ENCODE peak calls at places on chromosomes 1 and 21, in six cellular contexts. One of them, this sample, is unnamed.

GRCh38 chr1:15388201-15388880 is 21.3 kb upstream of the EFHD2 start:
- DNase-seq in lower lobe of right lung: no peak
- DNase-seq in iPS DF 6.9: no peak
- DNase-seq in tibial artery: no peak
- DNase-seq in astrocyte: no peak
- DNase-seq in naive thymus-derived CD4-positive, alpha-beta T cell: no peak
- DNase-seq in this sample: no peak

GRCh38 chr1:23392125-23392855 is 22.7 kb upstream of the ZNF436 start:
- DNase-seq in tibial artery: no peak
- DNase-seq in lower lobe of right lung: no peak
- DNase-seq in iPS DF 6.9: no peak
- DNase-seq in astrocyte: no peak
- DNase-seq in naive thymus-derived CD4-positive, alpha-beta T cell: no peak
- DNase-seq in this sample: no peak

GRCh38 chr1:16248603-16249534 is 11.9 kb upstream of the CPLANE2 start:
- DNase-seq in astrocyte: peak; percentile 81
- DNase-seq in iPS DF 6.9: no peak
- DNase-seq in tibial artery: peak; percentile 96
- DNase-seq in lower lobe of right lung: peak; percentile 84
- DNase-seq in naive thymus-derived CD4-positive, alpha-beta T cell: no peak
- DNase-seq in this sample: no peak

GRCh38 chr21:34154878-34155277 is 81.5 kb downstream of the MRPS6 start:
- DNase-seq in astrocyte: no peak
- DNase-seq in tibial artery: no peak
- DNase-seq in lower lobe of right lung: no peak
- DNase-seq in iPS DF 6.9: no peak
- DNase-seq in naive thymus-derived CD4-positive, alpha-beta T cell: peak; percentile 22
- DNase-seq in this sample: no peak

GRCh38 chr1:187396226-187396625 is 567.5 kb downstream of the PLA2G4A start:
- DNase-seq in astrocyte: peak; percentile 26
- DNase-seq in naive thymus-derived CD4-positive, alpha-beta T cell: no peak
- DNase-seq in iPS DF 6.9: no peak
- DNase-seq in tibial artery: no peak
- DNase-seq in lower lobe of right lung: no peak
- DNase-seq in this sample: no peak

GRCh38 chr1:156136970-156137483 is 16.4 kb upstream of the SEMA4A start:
- DNase-seq in tibial artery: no peak
- DNase-seq in iPS DF 6.9: no peak
- DNase-seq in naive thymus-derived CD4-positive, alpha-beta T cell: no peak
- DNase-seq in astrocyte: no peak
- DNase-seq in lower lobe of right lung: no peak
- DNase-seq in this sample: no peak

GRCh38 chr1:211643324-211644212 is 31.9 kb downstream of the NEK2 start:
- DNase-seq in tibial artery: peak; percentile 41
- DNase-seq in naive thymus-derived CD4-positive, alpha-beta T cell: peak; percentile 52
- DNase-seq in lower lobe of right lung: peak; percentile 67
- DNase-seq in iPS DF 6.9: no peak
- DNase-seq in astrocyte: no peak
- DNase-seq in this sample: peak; percentile 11

GRCh38 chr1:87739141-87739540 is 410.5 kb downstream of the LMO4 start:
- DNase-seq in naive thymus-derived CD4-positive, alpha-beta T cell: no peak
- DNase-seq in tibial artery: no peak
- DNase-seq in lower lobe of right lung: no peak
- DNase-seq in astrocyte: no peak
- DNase-seq in iPS DF 6.9: no peak
- DNase-seq in this sample: no peak

GRCh38 chr21:44572959-44573583 is 458 bp upstream of the KRTAP10-4 start:
- DNase-seq in tibial artery: no peak
- DNase-seq in astrocyte: peak; percentile 10
- DNase-seq in lower lobe of right lung: peak; percentile 13
- DNase-seq in iPS DF 6.9: no peak
- DNase-seq in naive thymus-derived CD4-positive, alpha-beta T cell: no peak
- DNase-seq in this sample: no peak

GRCh38 chr1:47738560-47739182 is 258.5 kb downstream of the TRABD2B start:
- DNase-seq in lower lobe of right lung: no peak
- DNase-seq in astrocyte: peak; percentile 10
- DNase-seq in iPS DF 6.9: no peak
- DNase-seq in naive thymus-derived CD4-positive, alpha-beta T cell: no peak
- DNase-seq in tibial artery: no peak
- DNase-seq in this sample: no peak

GRCh38 chr1:15728937-15729657 is 7.0 kb upstream of the SLC25A34 start:
- DNase-seq in iPS DF 6.9: no peak
- DNase-seq in naive thymus-derived CD4-positive, alpha-beta T cell: no peak
- DNase-seq in astrocyte: no peak
- DNase-seq in tibial artery: no peak
- DNase-seq in lower lobe of right lung: no peak
- DNase-seq in this sample: no peak

GRCh38 chr1:98210064-98210463 is 289.2 kb upstream of the DPYD start:
- DNase-seq in lower lobe of right lung: no peak
- DNase-seq in iPS DF 6.9: no peak
- DNase-seq in tibial artery: no peak
- DNase-seq in astrocyte: peak; percentile 99
- DNase-seq in naive thymus-derived CD4-positive, alpha-beta T cell: no peak
- DNase-seq in this sample: no peak

GRCh38 chr1:155241069-155241679 is 14.1 kb downstream of the ENTREP3 start:
- DNase-seq in naive thymus-derived CD4-positive, alpha-beta T cell: peak; percentile 66
- DNase-seq in tibial artery: peak; percentile 80
- DNase-seq in astrocyte: peak; percentile 55
- DNase-seq in lower lobe of right lung: no peak
- DNase-seq in iPS DF 6.9: no peak
- DNase-seq in this sample: peak; percentile 73

GRCh38 chr1:61157420-61157987 is 75.1 kb downstream of the NFIA start:
- DNase-seq in lower lobe of right lung: no peak
- DNase-seq in astrocyte: peak; percentile 95
- DNase-seq in naive thymus-derived CD4-positive, alpha-beta T cell: no peak
- DNase-seq in tibial artery: no peak
- DNase-seq in iPS DF 6.9: no peak
- DNase-seq in this sample: no peak

GRCh38 chr1:29933110-29933509 is 696.8 kb downstream of the PTPRU start:
- DNase-seq in naive thymus-derived CD4-positive, alpha-beta T cell: no peak
- DNase-seq in lower lobe of right lung: no peak
- DNase-seq in iPS DF 6.9: no peak
- DNase-seq in astrocyte: no peak
- DNase-seq in tibial artery: no peak
- DNase-seq in this sample: no peak

GRCh38 chr1:172630060-172630818 is 28.7 kb upstream of the FASLG start:
- DNase-seq in lower lobe of right lung: no peak
- DNase-seq in naive thymus-derived CD4-positive, alpha-beta T cell: no peak
- DNase-seq in astrocyte: no peak
- DNase-seq in tibial artery: no peak
- DNase-seq in iPS DF 6.9: no peak
- DNase-seq in this sample: no peak

GRCh38 chr1:192974701-192975100 is 84.5 kb downstream of the UCHL5 start:
- DNase-seq in astrocyte: peak; percentile 39
- DNase-seq in naive thymus-derived CD4-positive, alpha-beta T cell: no peak
- DNase-seq in iPS DF 6.9: no peak
- DNase-seq in lower lobe of right lung: no peak
- DNase-seq in tibial artery: no peak
- DNase-seq in this sample: no peak

GRCh38 chr1:205458777-205459566 is 3.1 kb upstream of the BLACAT1 start:
- DNase-seq in iPS DF 6.9: no peak
- DNase-seq in astrocyte: peak; percentile 44
- DNase-seq in tibial artery: no peak
- DNase-seq in lower lobe of right lung: no peak
- DNase-seq in naive thymus-derived CD4-positive, alpha-beta T cell: peak; percentile 25
- DNase-seq in this sample: peak; percentile 34

GRCh38 chr1:90718411-90719320 is 1.6 kb upstream of the BARHL2 start:
- DNase-seq in lower lobe of right lung: no peak
- DNase-seq in iPS DF 6.9: no peak
- DNase-seq in naive thymus-derived CD4-positive, alpha-beta T cell: no peak
- DNase-seq in astrocyte: no peak
- DNase-seq in tibial artery: no peak
- DNase-seq in this sample: no peak

GRCh38 chr1:86263101-86263500 is 106.5 kb upstream of the COL24A1 start:
- DNase-seq in naive thymus-derived CD4-positive, alpha-beta T cell: no peak
- DNase-seq in tibial artery: no peak
- DNase-seq in lower lobe of right lung: no peak
- DNase-seq in iPS DF 6.9: no peak
- DNase-seq in astrocyte: no peak
- DNase-seq in this sample: no peak

GRCh38 chr1:212037900-212038299 is 2.4 kb downstream of the DTL start:
- DNase-seq in tibial artery: no peak
- DNase-seq in astrocyte: no peak
- DNase-seq in naive thymus-derived CD4-positive, alpha-beta T cell: no peak
- DNase-seq in lower lobe of right lung: no peak
- DNase-seq in iPS DF 6.9: no peak
- DNase-seq in this sample: no peak

GRCh38 chr1:228007801-228008341 is 1.1 kb downstream of the WNT3A start:
- DNase-seq in naive thymus-derived CD4-positive, alpha-beta T cell: no peak
- DNase-seq in astrocyte: no peak
- DNase-seq in tibial artery: no peak
- DNase-seq in lower lobe of right lung: no peak
- DNase-seq in iPS DF 6.9: no peak
- DNase-seq in this sample: no peak

GRCh38 chr1:63014267-63014666 is 230.3 kb downstream of the ATG4C start:
- DNase-seq in tibial artery: no peak
- DNase-seq in iPS DF 6.9: no peak
- DNase-seq in lower lobe of right lung: no peak
- DNase-seq in astrocyte: no peak
- DNase-seq in naive thymus-derived CD4-positive, alpha-beta T cell: no peak
- DNase-seq in this sample: no peak

GRCh38 chr1:222326004-222326709 is 221.7 kb downstream of the HHIPL2 start:
- DNase-seq in lower lobe of right lung: no peak
- DNase-seq in iPS DF 6.9: no peak
- DNase-seq in tibial artery: no peak
- DNase-seq in naive thymus-derived CD4-positive, alpha-beta T cell: no peak
- DNase-seq in astrocyte: no peak
- DNase-seq in this sample: no peak
- H3K4me1 ChIP-seq in lower lobe of right lung: no peaks in the 10 kb centered on the region
- H3K4me1 ChIP-seq in iPS DF 6.9: no peaks in the 10 kb centered on the region
- H3K4me1 ChIP-seq in tibial artery: no peaks in the 10 kb centered on the region
- H3K4me1 ChIP-seq in naive thymus-derived CD4-positive, alpha-beta T cell: no peaks in the 10 kb centered on the region
- H3K4me1 ChIP-seq in astrocyte: no peaks in the 10 kb centered on the region
- H3K4me1 ChIP-seq in this sample: no peaks in the 10 kb centered on the region

GRCh38 chr1:37761416-37762095 is 3.4 kb downstream of the EPHA10 start:
- DNase-seq in naive thymus-derived CD4-positive, alpha-beta T cell: no peak
- DNase-seq in astrocyte: no peak
- DNase-seq in tibial artery: no peak
- DNase-seq in lower lobe of right lung: no peak
- DNase-seq in iPS DF 6.9: no peak
- DNase-seq in this sample: no peak
- H3K4me3 ChIP-seq in naive thymus-derived CD4-positive, alpha-beta T cell: no peak overlapping the region
- H3K4me3 ChIP-seq in astrocyte: no peak overlapping the region
- H3K4me3 ChIP-seq in tibial artery: no peak overlapping the region
- H3K4me3 ChIP-seq in lower lobe of right lung: no peak overlapping the region
- H3K4me3 ChIP-seq in iPS DF 6.9: no peak overlapping the region
- H3K4me3 ChIP-seq in this sample: no peak overlapping the region

GRCh38 chr1:147504801-147505303 is 36.4 kb upstream of the BCL9 start:
- DNase-seq in naive thymus-derived CD4-positive, alpha-beta T cell: no peak
- DNase-seq in tibial artery: no peak
- DNase-seq in astrocyte: peak; percentile 49
- DNase-seq in lower lobe of right lung: no peak
- DNase-seq in iPS DF 6.9: peak; percentile 74
- DNase-seq in this sample: no peak
- H3K4me1 ChIP-seq in naive thymus-derived CD4-positive, alpha-beta T cell: no peaks in the 10 kb centered on the region
- H3K4me1 ChIP-seq in tibial artery: no peaks in the 10 kb centered on the region
- H3K4me1 ChIP-seq in astrocyte: peaks cover 10% of the 10 kb centered on the region
- H3K4me1 ChIP-seq in lower lobe of right lung: no peaks in the 10 kb centered on the region
- H3K4me1 ChIP-seq in iPS DF 6.9: peaks cover 3% of the 10 kb centered on the region
- H3K4me1 ChIP-seq in this sample: no peaks in the 10 kb centered on the region

GRCh38 chr1:150282558-150282958 is 204 bp downstream of the CIART start:
- DNase-seq in astrocyte: no peak
- DNase-seq in iPS DF 6.9: no peak
- DNase-seq in tibial artery: peak; percentile 45
- DNase-seq in lower lobe of right lung: peak; percentile 69
- DNase-seq in naive thymus-derived CD4-positive, alpha-beta T cell: no peak
- DNase-seq in this sample: no peak

GRCh38 chr1:150281221-150281757 is 1.1 kb upstream of the CIART start:
- DNase-seq in tibial artery: peak; percentile 83
- DNase-seq in astrocyte: peak; percentile 49
- DNase-seq in lower lobe of right lung: peak; percentile 80
- DNase-seq in iPS DF 6.9: no peak
- DNase-seq in naive thymus-derived CD4-positive, alpha-beta T cell: no peak
- DNase-seq in this sample: peak; percentile 54

GRCh38 chr1:150281758-150282557 is at the start of gene CIART:
- DNase-seq in iPS DF 6.9: peak; percentile 98
- DNase-seq in naive thymus-derived CD4-positive, alpha-beta T cell: peak; percentile 71
- DNase-seq in tibial artery: peak; percentile 99
- DNase-seq in astrocyte: peak; percentile 99
- DNase-seq in lower lobe of right lung: peak; percentile 95
- DNase-seq in this sample: peak; percentile 88

GRCh38 chr1:150280138-150280707 is 2.1 kb upstream of the CIART start:
- DNase-seq in tibial artery: no peak
- DNase-seq in iPS DF 6.9: no peak
- DNase-seq in naive thymus-derived CD4-positive, alpha-beta T cell: no peak
- DNase-seq in astrocyte: no peak
- DNase-seq in lower lobe of right lung: no peak
- DNase-seq in this sample: no peak

DNA sequence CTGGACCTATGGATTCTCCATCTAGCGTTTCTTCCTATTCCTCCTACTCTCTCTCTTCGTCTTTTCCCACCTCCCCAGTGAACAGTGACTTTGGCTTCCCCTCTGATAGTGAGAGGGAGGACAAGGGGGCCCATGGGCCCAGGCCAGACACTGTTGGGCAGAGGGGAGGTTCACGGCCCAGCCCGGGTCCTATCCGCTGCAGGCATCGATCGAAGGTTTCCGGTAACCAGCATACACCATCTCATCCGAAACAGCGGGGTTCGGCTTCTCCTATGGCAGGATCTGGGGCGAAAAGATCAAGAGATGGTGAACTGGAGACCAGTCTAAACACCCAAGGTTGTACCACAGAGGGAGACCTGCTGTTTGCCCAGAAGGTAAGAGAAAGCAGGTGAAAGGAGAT is 906 bp downstream of the CIART start:
- DNase-seq in lower lobe of right lung: no peak
- DNase-seq in astrocyte: no peak
- DNase-seq in iPS DF 6.9: no peak
- DNase-seq in tibial artery: no peak
- DNase-seq in naive thymus-derived CD4-positive, alpha-beta T cell: no peak
- DNase-seq in this sample: no peak
- H3K4me3 ChIP-seq in lower lobe of right lung: peak overlapping the region; percentile 57
- H3K4me3 ChIP-seq in astrocyte: peak overlapping the region; percentile 74
- H3K4me3 ChIP-seq in iPS DF 6.9: peak overlapping the region; percentile 7
- H3K4me3 ChIP-seq in tibial artery: peak overlapping the region; percentile 53
- H3K4me3 ChIP-seq in naive thymus-derived CD4-positive, alpha-beta T cell: no peak overlapping the region
- H3K4me3 ChIP-seq in this sample: no peak overlapping the region

GRCh38 chr1:3171761-3172160 is 102.8 kb downstream of the PRDM16 start:
- DNase-seq in iPS DF 6.9: no peak
- DNase-seq in astrocyte: no peak
- DNase-seq in tibial artery: no peak
- DNase-seq in lower lobe of right lung: no peak
- DNase-seq in naive thymus-derived CD4-positive, alpha-beta T cell: no peak
- DNase-seq in this sample: no peak

GRCh38 chr1:3172431-3173112 is 103.6 kb downstream of the PRDM16 start:
- DNase-seq in lower lobe of right lung: no peak
- DNase-seq in iPS DF 6.9: no peak
- DNase-seq in naive thymus-derived CD4-positive, alpha-beta T cell: no peak
- DNase-seq in astrocyte: no peak
- DNase-seq in tibial artery: no peak
- DNase-seq in this sample: no peak

GRCh38 chr1:3174487-3175247 is 105.7 kb downstream of the PRDM16 start:
- DNase-seq in lower lobe of right lung: peak; percentile 81
- DNase-seq in tibial artery: peak; percentile 87
- DNase-seq in astrocyte: peak; percentile 44
- DNase-seq in naive thymus-derived CD4-positive, alpha-beta T cell: no peak
- DNase-seq in iPS DF 6.9: no peak
- DNase-seq in this sample: no peak

GRCh38 chr1:3175486-3175885 is 106.5 kb downstream of the PRDM16 start:
- DNase-seq in lower lobe of right lung: no peak
- DNase-seq in tibial artery: no peak
- DNase-seq in iPS DF 6.9: no peak
- DNase-seq in naive thymus-derived CD4-positive, alpha-beta T cell: no peak
- DNase-seq in astrocyte: no peak
- DNase-seq in this sample: no peak

GRCh38 chr1:3173113-3173745 is 104.2 kb downstream of the PRDM16 start:
- DNase-seq in naive thymus-derived CD4-positive, alpha-beta T cell: no peak
- DNase-seq in astrocyte: no peak
- DNase-seq in iPS DF 6.9: no peak
- DNase-seq in tibial artery: no peak
- DNase-seq in lower lobe of right lung: no peak
- DNase-seq in this sample: no peak
- H3K4me1 ChIP-seq in naive thymus-derived CD4-positive, alpha-beta T cell: no peaks in the 10 kb centered on the region
- H3K4me1 ChIP-seq in astrocyte: peaks cover 32% of the 10 kb centered on the region
- H3K4me1 ChIP-seq in iPS DF 6.9: no peaks in the 10 kb centered on the region
- H3K4me1 ChIP-seq in tibial artery: peaks cover 71% of the 10 kb centered on the region
- H3K4me1 ChIP-seq in lower lobe of right lung: peaks cover 48% of the 10 kb centered on the region
- H3K4me1 ChIP-seq in this sample: no peaks in the 10 kb centered on the region

This sample was measured in CD4-positive, alpha-beta memory T cell.